ENCODE peak calls at places on chromosome 14, in nine cellular contexts. V is GM23338, B is cardiac fibroblast, W is choroid plexus epithelial cell, A is IMR-90, O is heart right ventricle, M is psoas muscle, R is cardiac muscle cell, L is body of pancreas. P is an unnamed sample.
A peak's percentile ranks its signal among the peaks of the same experiment; 100 is the strongest.

GRCh38 chr14:74882103-74882920 is 596 bp downstream of the DLST start:
- DNase-seq in V (peak; percentile 65), B (peak; percentile 60), W (peak; percentile 75), A (peak; percentile 41), O (peak; percentile 39), M (peak; percentile 78), R (peak; percentile 57), L (peak; percentile 40), P (peak; percentile 72)

GRCh38 chr14:105850853-105851581 is 324.6 kb downstream of the TMEM121 start:
- DNase-seq in V (no peak), B (no peak), W (no peak), A (no peak), O (peak; percentile 1), M (no peak), R (no peak), L (no peak), P (no peak)

GRCh38 chr14:80930836-80931389 is 10.6 kb downstream of the CEP128 start:
- DNase-seq in V (no peak), B (peak; percentile 62), W (peak; percentile 93), A (peak; percentile 96), O (no peak), M (no peak), R (peak; percentile 87), L (no peak), P (peak; percentile 93)

GRCh38 chr14:39395555-39396254 is 36.5 kb downstream of the FBXO33 start:
- DNase-seq in V (no peak), B (no peak), W (peak; percentile 23), A (peak; percentile 39), O (no peak), M (no peak), R (peak; percentile 12), L (no peak), P (no peak)

GRCh38 chr14:58665773-58666500 is 28.2 kb downstream of the DACT1 start:
- DNase-seq in V (no peak), B (no peak), W (no peak), A (no peak), O (no peak), M (no peak), R (peak; percentile 6), L (no peak), P (no peak)

GRCh38 chr14:93056166-93056839 is 59.4 kb downstream of the ITPK1 start:
- DNase-seq in V (peak; percentile 52), B (peak; percentile 63), W (peak; percentile 49), A (no peak), O (no peak), M (no peak), R (no peak), L (no peak), P (no peak)

GRCh38 chr14:79285263-79285662 is 926.0 kb downstream of the DIO2 start:
- DNase-seq in V (no peak), B (no peak), W (no peak), A (no peak), O (no peak), M (no peak), R (no peak), L (no peak), P (no peak)

GRCh38 chr14:92665699-92666110 is 82.7 kb downstream of the LGMN start:
- DNase-seq in V (no peak), B (no peak), W (no peak), A (no peak), O (no peak), M (no peak), R (no peak), L (no peak), P (peak; percentile 88)

GRCh38 chr14:61517861-61518802 is 177.2 kb upstream of the HIF1A start:
- DNase-seq in V (no peak), B (peak; percentile 55), W (no peak), A (no peak), O (no peak), M (no peak), R (peak; percentile 61), L (peak; percentile 57), P (no peak)

GRCh38 chr14:53306267-53306721 is 153.2 kb upstream of the DDHD1 start:
- DNase-seq in V (peak; percentile 74), B (peak; percentile 77), W (peak; percentile 77), A (peak; percentile 69), O (peak; percentile 67), M (peak; percentile 62), R (peak; percentile 78), L (peak; percentile 49), P (peak; percentile 52)

GRCh38 chr14:102568115-102568614 is 24.3 kb upstream of the RCOR1 start:
- DNase-seq in V (peak; percentile 83), B (no peak), W (no peak), A (no peak), O (no peak), M (no peak), R (no peak), L (peak; percentile 39), P (peak; percentile 41)

GRCh38 chr14:73167727-73168126 is 31.4 kb downstream of the PSEN1 start:
- DNase-seq in V (no peak), B (no peak), W (no peak), A (no peak), O (no peak), M (no peak), R (no peak), L (no peak), P (no peak)

GRCh38 chr14:96253140-96253539 is 2.9 kb upstream of the BDKRB1 start:
- DNase-seq in V (no peak), B (peak; percentile 88), W (peak; percentile 98), A (peak; percentile 98), O (no peak), M (no peak), R (peak; percentile 92), L (no peak), P (peak; percentile 32)

GRCh38 chr14:101495827-101496778 is 65.2 kb upstream of the DIO3 start:
- DNase-seq in V (no peak), B (no peak), W (no peak), A (no peak), O (no peak), M (no peak), R (no peak), L (peak; percentile 38), P (no peak)

GRCh38 chr14:94345344-94346072 is 22.4 kb upstream of the SERPINA6 start:
- DNase-seq in V (no peak), B (peak; percentile 82), W (peak; percentile 67), A (peak; percentile 93), O (no peak), M (no peak), R (peak; percentile 89), L (no peak), P (no peak)

GRCh38 chr14:100530270-100531072 is 56.7 kb downstream of the BEGAIN start:
- DNase-seq in V (no peak), B (no peak), W (no peak), A (no peak), O (peak; percentile 2), M (peak; percentile 49), R (no peak), L (no peak), P (no peak)

GRCh38 chr14:33669111-33669510 is 281.8 kb downstream of the EGLN3 start:
- DNase-seq in V (no peak), B (peak; percentile 36), W (peak; percentile 24), A (no peak), O (no peak), M (no peak), R (peak; percentile 32), L (no peak), P (no peak)
- H3K4me3 ChIP-seq in V (no peak overlapping the region), B (no peak overlapping the region), W (no peak overlapping the region), A (no peak overlapping the region), O (no peak overlapping the region), M (no peak overlapping the region), R (no peak overlapping the region), L (no peak overlapping the region), P (no peak overlapping the region)

GRCh38 chr14:32330356-32331226 is 1.5 kb downstream of the AKAP6 start:
- DNase-seq in V (no peak), B (no peak), W (no peak), A (no peak), O (no peak), M (no peak), R (no peak), L (no peak), P (no peak)

GRCh38 chr14:32329690-32330290 is 692 bp downstream of the AKAP6 start:
- DNase-seq in V (no peak), B (no peak), W (no peak), A (no peak), O (no peak), M (no peak), R (no peak), L (no peak), P (no peak)

GRCh38 chr14:32327255-32327961 is 1.7 kb upstream of the AKAP6 start:
- DNase-seq in V (no peak), B (no peak), W (no peak), A (no peak), O (no peak), M (no peak), R (no peak), L (no peak), P (no peak)

GRCh38 chr14:32331227-32331597 is 2.1 kb downstream of the AKAP6 start:
- DNase-seq in V (no peak), B (no peak), W (no peak), A (no peak), O (no peak), M (no peak), R (no peak), L (no peak), P (no peak)

DNA sequence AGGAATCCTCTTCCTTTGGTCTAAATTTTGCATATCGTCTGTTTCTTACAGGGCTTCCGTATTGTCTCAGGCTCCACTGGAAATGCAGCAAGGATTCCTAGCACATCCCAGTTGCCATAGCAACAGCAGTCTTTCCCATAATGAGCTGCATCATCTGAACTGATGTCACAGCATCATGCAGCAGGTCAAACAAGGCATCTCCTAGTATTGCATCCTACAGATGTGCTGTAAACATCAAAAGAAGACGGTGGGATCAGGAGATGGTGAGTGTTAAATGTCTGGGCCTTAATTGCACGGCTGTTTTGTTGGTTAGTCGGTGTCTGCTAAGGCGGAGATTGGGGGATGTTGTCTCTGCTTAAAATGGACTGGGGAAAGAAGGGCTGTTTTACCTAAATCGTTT is at the start of gene AKAP6:
- DNase-seq in V (peak; percentile 50), B (no peak), W (no peak), A (no peak), O (no peak), M (no peak), R (no peak), L (no peak), P (no peak)
- TF ChIP-seq CTCF in V (no peak), B (no peak), W (no peak), A (no peak), O (no peak), M (no peak), R (no peak), L (no peak), P (no peak)

GRCh38 chr14:64196668-64197411 is 97.3 kb downstream of the ESR2 start:
- DNase-seq in V (peak; percentile 77), B (peak; percentile 52), W (peak; percentile 63), A (peak; percentile 64), O (peak; percentile 64), M (no peak), R (peak; percentile 63), L (peak; percentile 49), P (no peak)
- H3K4me3 ChIP-seq in V (peak overlapping the region; percentile 48), B (peak overlapping the region; percentile 28), W (peak overlapping the region; percentile 73), A (peak overlapping the region; percentile 61), O (peak overlapping the region; percentile 22), M (peak overlapping the region; percentile 52), R (peak overlapping the region; percentile 20), L (no peak overlapping the region), P (no peak overlapping the region)

DNA sequence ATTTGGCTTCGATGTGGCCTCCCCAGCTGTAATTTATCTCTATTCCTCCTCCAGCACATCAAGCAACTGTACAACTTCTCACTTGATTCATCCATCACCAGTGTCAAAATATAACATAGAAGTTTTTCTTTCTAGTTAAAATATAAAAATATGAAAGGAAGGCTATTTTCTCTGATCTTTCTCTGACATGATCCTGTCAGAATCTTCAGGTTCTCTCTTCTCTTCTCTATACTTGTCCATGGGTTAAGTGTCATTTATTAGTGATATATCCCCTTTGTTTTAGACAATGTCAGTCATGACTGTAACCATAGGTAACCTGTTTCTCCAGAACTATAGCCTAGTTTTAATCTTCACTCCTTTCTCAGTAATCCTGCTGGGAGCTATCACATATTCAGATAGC is 132.5 kb upstream of the G2E3 start:
- DNase-seq in V (no peak), B (no peak), W (no peak), A (no peak), O (no peak), M (no peak), R (no peak), L (no peak), P (no peak)
- TF ChIP-seq CTCF in V (no peak), B (no peak), W (no peak), A (no peak), O (no peak), M (no peak), R (no peak), L (no peak), P (no peak)